ENCODE peak calls at places on chromosomes 7 and 10, in six cellular contexts. N is Karpas-422, I is aorta, G is head of caudate nucleus, Y is gastrocnemius medialis, P is HCT116. K is an unnamed sample.

GRCh38 chr10:71981868-71982230 is 17.7 kb downstream of the CHST3 start:
- DNase-seq in N (no peak), I (no peak), G (no peak), Y (no peak), P (no peak), K (no peak)

GRCh38 chr7:289756-290553 is at the start of gene FOXL3:
- DNase-seq in N (no peak), I (no peak), G (no peak), Y (no peak), P (no peak), K (no peak)

GRCh38 chr7:77696643-77697534 is 630 bp downstream of the RSBN1L start:
- DNase-seq in N (peak), I (peak), G (peak), Y (peak), P (no peak), K (peak)

GRCh38 chr10:78983608-78984007 is 85.2 kb upstream of the ZMIZ1 start:
- DNase-seq in N (no peak), I (no peak), G (no peak), Y (no peak), P (no peak), K (no peak)

GRCh38 chr7:79217468-79217867 is 236.0 kb downstream of the MAGI2 start:
- DNase-seq in N (no peak), I (no peak), G (no peak), Y (no peak), P (no peak), K (no peak)

GRCh38 chr7:36979810-36980248 is 255.5 kb upstream of the AOAH start:
- DNase-seq in N (no peak), I (no peak), G (peak), Y (no peak), P (no peak), K (no peak)

GRCh38 chr10:21532694-21533576 is 1.1 kb upstream of the MLLT10 start:
- DNase-seq in N (no peak), I (no peak), G (no peak), Y (no peak), P (no peak), K (no peak)

GRCh38 chr10:32204606-32205005 is 142.4 kb downstream of the EPC1 start:
- DNase-seq in N (no peak), I (no peak), G (no peak), Y (no peak), P (no peak), K (no peak)

GRCh38 chr7:116150588-116150987 is 59.8 kb upstream of the TES start:
- DNase-seq in N (peak), I (no peak), G (no peak), Y (no peak), P (no peak), K (no peak)

GRCh38 chr10:123746520-123746919 is 80.4 kb downstream of the GPR26 start:
- DNase-seq in N (no peak), I (no peak), G (no peak), Y (no peak), P (no peak), K (no peak)

GRCh38 chr7:8443871-8444756 is 10.7 kb downstream of the NXPH1 start:
- DNase-seq in N (no peak), I (no peak), G (no peak), Y (no peak), P (no peak), K (no peak)

GRCh38 chr7:21338728-21339164 is 89.1 kb upstream of the SP4 start:
- DNase-seq in N (peak), I (no peak), G (no peak), Y (no peak), P (no peak), K (no peak)

GRCh38 chr7:87600130-87601124 is at the start of gene ABCB1:
- DNase-seq in N (no peak), I (peak), G (peak), Y (peak), P (peak), K (peak)

GRCh38 chr7:113071465-113071864 is 15.2 kb downstream of the GPR85 start:
- DNase-seq in N (peak), I (peak), G (no peak), Y (no peak), P (no peak), K (no peak)

GRCh38 chr7:46229409-46229808 is 308.3 kb upstream of the IGFBP3 start:
- DNase-seq in N (no peak), I (no peak), G (no peak), Y (no peak), P (no peak), K (no peak)

GRCh38 chr10:112141297-112141696 is 42.3 kb downstream of the GPAM start:
- DNase-seq in N (no peak), I (no peak), G (no peak), Y (no peak), P (no peak), K (no peak)

GRCh38 chr10:125201108-125201524 is 40.8 kb upstream of the CTBP2 start:
- DNase-seq in N (no peak), I (no peak), G (no peak), Y (no peak), P (peak), K (no peak)

GRCh38 chr10:111762114-111762513 is 421.5 kb downstream of the GPAM start:
- DNase-seq in N (peak), I (no peak), G (no peak), Y (no peak), P (no peak), K (no peak)

GRCh38 chr10:132671171-132672154 is 114.5 kb downstream of the NKX6-2 start:
- DNase-seq in N (peak), I (no peak), G (no peak), Y (no peak), P (no peak), K (no peak)

GRCh38 chr10:29805134-29805691 is 170.4 kb upstream of the SVIL start:
- DNase-seq in N (no peak), I (no peak), G (no peak), Y (peak), P (no peak), K (no peak)

GRCh38 chr7:33062023-33062781 is at the start of gene NT5C3A:
- DNase-seq in N (peak), I (peak), G (peak), Y (no peak), P (no peak), K (peak)

GRCh38 chr10:8130973-8131911 is 76.8 kb downstream of the GATA3 start:
- DNase-seq in N (no peak), I (no peak), G (no peak), Y (no peak), P (peak), K (no peak)

GRCh38 chr7:124655990-124656389 is 109.6 kb downstream of the GPR37 start:
- DNase-seq in N (no peak), I (no peak), G (no peak), Y (no peak), P (no peak), K (no peak)

GRCh38 chr7:40673285-40673684 is 538.5 kb downstream of the SUGCT start:
- DNase-seq in N (no peak), I (no peak), G (no peak), Y (no peak), P (no peak), K (no peak)

GRCh38 chr7:6442114-6442513 is 5.6 kb downstream of the DAGLB start:
- DNase-seq in N (no peak), I (no peak), G (no peak), Y (no peak), P (no peak), K (no peak)

GRCh38 chr7:30424536-30424935 is 54.0 kb downstream of the NOD1 start:
- DNase-seq in N (no peak), I (no peak), G (no peak), Y (no peak), P (no peak), K (no peak)

GRCh38 chr7:158786898-158787297 is 42.4 kb downstream of the ESYT2 start:
- DNase-seq in N (no peak), I (no peak), G (no peak), Y (no peak), P (no peak), K (no peak)

GRCh38 chr7:18337425-18337824 is 158.1 kb upstream of the HDAC9 start:
- DNase-seq in N (no peak), I (peak), G (no peak), Y (no peak), P (no peak), K (no peak)

GRCh38 chr10:49534670-49535381 is 4.1 kb downstream of the ERCC6 start:
- DNase-seq in N (peak), I (no peak), G (no peak), Y (no peak), P (no peak), K (no peak)

GRCh38 chr7:36281945-36282727 is 107.5 kb upstream of the ANLN start:
- DNase-seq in N (peak), I (peak), G (no peak), Y (no peak), P (no peak), K (no peak)

GRCh38 chr10:107653832-107654287 is 489.4 kb upstream of the SORCS1 start:
- DNase-seq in N (no peak), I (no peak), G (peak), Y (no peak), P (no peak), K (no peak)

GRCh38 chr7:2631924-2632716 is at the start of gene TTYH3:
- DNase-seq in N (no peak), I (peak), G (no peak), Y (no peak), P (no peak), K (no peak)

GRCh38 chr10:4234661-4235060 is 449.7 kb upstream of the KLF6 start:
- DNase-seq in N (peak), I (no peak), G (no peak), Y (no peak), P (no peak), K (no peak)

GRCh38 chr10:97131702-97132101 is 54.1 kb downstream of the SLIT1 start:
- DNase-seq in N (no peak), I (no peak), G (no peak), Y (no peak), P (no peak), K (no peak)

GRCh38 chr7:156903232-156903909 is 10.4 kb upstream of the LMBR1 start:
- DNase-seq in N (no peak), I (no peak), G (no peak), Y (peak), P (peak), K (no peak)

GRCh38 chr10:43136995-43137700 is 1.1 kb upstream of the CSGALNACT2 start:
- DNase-seq in N (no peak), I (no peak), G (no peak), Y (no peak), P (no peak), K (no peak)

GRCh38 chr10:59991117-59991516 is 84.8 kb upstream of the CCDC6 start:
- DNase-seq in N (no peak), I (no peak), G (no peak), Y (no peak), P (no peak), K (no peak)

GRCh38 chr7:117110480-117111315 is 157.4 kb downstream of the ST7 start:
- DNase-seq in N (no peak), I (no peak), G (no peak), Y (peak), P (no peak), K (no peak)

K was measured in T-helper 17 cell.